ENCODE peak calls at places on chromosomes 7 and 10, in eight cellular contexts. L is spleen, T is ovary, Q is sigmoid colon, A is A549, X is gastrocnemius medialis, G is stomach, S is IMR-90. W is an unnamed sample. For H3K4me1, the result is how much of the 10 kb centered on the place peaks cover.

GRCh38 chr10:60944159-60944909 is at the start of gene RHOBTB1:
- DNase-seq in L (peak), T (peak), Q (peak), A (peak), X (peak), G (peak), S (peak), W (peak)

GRCh38 chr7:90401989-90402388 is 1.3 kb upstream of the CLDN12 start:
- DNase-seq in L (no peak), T (no peak), Q (no peak), A (no peak), X (no peak), G (no peak), S (peak), W (no peak)

GRCh38 chr10:85612378-85612775 is 754.2 kb downstream of the GRID1 start:
- DNase-seq in L (no peak), T (no peak), Q (no peak), A (no peak), X (no peak), G (no peak), S (no peak), W (no peak)

GRCh38 chr7:70975816-70976215 is 156.1 kb upstream of the GALNT17 start:
- DNase-seq in L (no peak), T (no peak), Q (no peak), A (no peak), X (no peak), G (no peak), S (no peak), W (no peak)

GRCh38 chr10:25177754-25178135 is 2.9 kb downstream of the GPR158 start:
- DNase-seq in L (no peak), T (no peak), Q (no peak), A (no peak), X (no peak), G (no peak), S (no peak), W (no peak)

GRCh38 chr10:64658528-64658927 is 1137.3 kb downstream of the REEP3 start:
- DNase-seq in L (no peak), T (no peak), Q (no peak), A (no peak), X (no peak), G (no peak), S (no peak), W (no peak)

GRCh38 chr7:141276031-141276430 is 202.2 kb downstream of the TMEM178B start:
- DNase-seq in L (no peak), T (no peak), Q (no peak), A (no peak), X (no peak), G (no peak), S (no peak), W (peak)

GRCh38 chr10:1057106-1057657 is 997 bp downstream of the WDR37 start:
- DNase-seq in L (no peak), T (no peak), Q (no peak), A (peak), X (no peak), G (no peak), S (no peak), W (no peak)

DNA sequence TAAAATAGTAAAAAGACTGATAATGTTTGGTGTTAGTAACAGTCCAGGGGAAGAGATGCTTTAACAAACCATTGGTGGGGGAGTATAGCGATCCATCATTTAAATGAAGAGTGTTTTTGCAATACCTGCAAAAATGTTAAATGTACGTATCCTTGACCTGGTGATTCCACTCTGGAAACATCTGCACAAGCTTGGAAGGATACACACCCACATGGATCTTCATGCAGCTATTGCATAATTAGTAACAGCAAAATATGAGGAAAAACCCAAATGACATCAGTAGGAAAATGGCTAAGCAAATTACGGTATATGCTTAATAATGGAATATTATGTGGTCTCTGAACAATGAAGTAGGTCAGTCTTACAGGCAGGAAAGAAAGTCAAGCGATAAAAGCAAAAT is 20.5 kb downstream of the WNT2 start:
- DNase-seq in L (no peak), T (no peak), Q (no peak), A (no peak), X (no peak), G (no peak), S (no peak), W (no peak)
- H3K4me1 ChIP-seq in L (under half), T (under half), Q (under half), A (under half), X (under half), G (under half), S (under half), W (under half)

DNA sequence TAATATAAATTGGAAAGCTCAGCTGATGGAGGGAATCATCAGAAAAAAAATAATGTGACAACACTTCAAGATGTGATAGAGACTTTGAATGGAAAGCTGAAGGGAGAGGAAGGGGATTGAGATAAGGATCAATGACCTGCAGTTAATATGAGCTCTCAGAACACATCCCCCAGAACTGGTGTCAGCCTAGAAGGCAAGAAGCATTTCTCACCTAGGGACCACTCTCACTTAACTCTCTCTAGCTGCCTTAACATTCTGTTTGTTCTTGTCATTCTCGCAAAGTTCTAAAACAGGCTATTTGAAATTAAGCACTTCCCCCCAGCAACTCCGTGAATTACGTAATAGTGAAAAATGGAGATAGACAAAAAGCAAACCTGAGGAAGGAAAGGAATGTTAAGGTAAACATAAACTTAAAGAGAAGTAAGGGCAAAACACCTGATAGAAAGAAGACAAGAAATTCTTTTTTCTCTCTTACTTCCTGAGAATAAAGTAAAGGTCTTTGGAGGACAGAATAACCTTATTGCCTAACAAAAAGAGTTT is 1.2 kb upstream of the MPP7 start:
- DNase-seq in L (no peak), T (no peak), Q (no peak), A (no peak), X (no peak), G (no peak), S (no peak), W (no peak)
- H3K4me1 ChIP-seq in L (half or more), T (under half), Q (under half), A (under half), X (under half), G (under half), S (under half), W (under half)

DNA sequence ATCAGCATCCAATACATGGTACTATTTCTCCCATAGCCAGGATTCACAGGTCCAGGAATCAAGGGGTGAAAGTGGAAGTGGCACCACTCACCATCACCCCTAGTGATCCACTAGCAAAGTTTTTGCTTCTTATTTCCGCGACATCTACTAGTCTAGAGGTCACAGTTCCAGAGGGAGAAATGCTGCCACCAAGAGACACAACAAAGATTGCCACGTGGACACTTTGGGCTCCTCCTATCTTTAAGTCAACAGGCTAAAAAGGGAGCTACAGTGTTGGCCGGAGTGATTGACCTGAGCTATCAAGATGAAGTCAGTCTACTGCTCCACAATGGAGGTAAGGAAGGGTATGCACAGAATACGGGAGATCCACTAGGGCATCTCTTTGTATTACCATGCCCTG is 178.2 kb downstream of the AKR1D1 start:
- DNase-seq in L (no peak), T (no peak), Q (no peak), A (no peak), X (no peak), G (no peak), S (no peak), W (no peak)
- H3K4me1 ChIP-seq in L (under half), T (under half), Q (under half), A (under half), X (under half), G (under half), S (under half), W (under half)

GRCh38 chr7:880450-880849 is 4.1 kb downstream of the GET4 start:
- DNase-seq in L (peak), T (no peak), Q (no peak), A (no peak), X (peak), G (no peak), S (no peak), W (no peak)
- H3K4me1 ChIP-seq in L (half or more), T (under half), Q (half or more), A (under half), X (half or more), G (half or more), S (under half), W (under half)

GRCh38 chr7:27386581-27386980 is 144.0 kb downstream of the EVX1 start:
- DNase-seq in L (no peak), T (no peak), Q (no peak), A (no peak), X (no peak), G (no peak), S (no peak), W (no peak)
- H3K4me1 ChIP-seq in L (under half), T (under half), Q (under half), A (under half), X (under half), G (under half), S (under half), W (under half)

DNA sequence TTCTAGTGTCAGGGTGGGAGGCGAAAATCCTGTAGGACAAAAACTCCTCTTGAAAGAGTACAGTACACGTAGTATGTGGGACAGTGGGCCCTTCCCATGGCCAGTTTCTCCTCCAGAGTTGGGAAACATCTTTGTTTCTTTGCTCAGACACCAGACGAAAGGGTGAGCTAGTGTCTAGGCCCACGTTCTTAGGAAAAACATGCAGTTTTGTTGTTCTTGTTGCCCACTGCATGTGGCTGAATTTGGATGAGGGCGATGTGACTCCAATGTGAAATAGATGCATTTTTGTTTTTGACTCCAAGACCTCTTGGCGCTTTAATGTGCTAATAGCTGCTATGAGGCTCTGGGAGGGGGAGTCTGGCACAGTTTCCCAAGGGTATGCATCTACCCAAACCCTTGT is 100.8 kb downstream of the ATXN7L1 start:
- DNase-seq in L (no peak), T (no peak), Q (no peak), A (no peak), X (no peak), G (no peak), S (no peak), W (no peak)
- H3K4me1 ChIP-seq in L (under half), T (under half), Q (under half), A (under half), X (under half), G (under half), S (under half), W (under half)

GRCh38 chr10:71836594-71836970 is 14.5 kb downstream of the PSAP start:
- DNase-seq in L (no peak), T (no peak), Q (no peak), A (no peak), X (no peak), G (no peak), S (no peak), W (no peak)
- H3K4me1 ChIP-seq in L (half or more), T (under half), Q (half or more), A (half or more), X (half or more), G (half or more), S (under half), W (half or more)

GRCh38 chr7:12719141-12719919 is 31.9 kb downstream of the ARL4A start:
- DNase-seq in L (no peak), T (no peak), Q (no peak), A (peak), X (no peak), G (no peak), S (peak), W (no peak)

GRCh38 chr7:12714436-12714737 is 27.0 kb downstream of the ARL4A start:
- DNase-seq in L (no peak), T (no peak), Q (no peak), A (no peak), X (no peak), G (no peak), S (no peak), W (no peak)

GRCh38 chr7:12716134-12716667 is 28.8 kb downstream of the ARL4A start:
- DNase-seq in L (no peak), T (no peak), Q (no peak), A (no peak), X (no peak), G (no peak), S (no peak), W (no peak)

GRCh38 chr7:12715372-12716133 is 28.1 kb downstream of the ARL4A start:
- DNase-seq in L (peak), T (peak), Q (peak), A (peak), X (peak), G (peak), S (peak), W (peak)

DNA sequence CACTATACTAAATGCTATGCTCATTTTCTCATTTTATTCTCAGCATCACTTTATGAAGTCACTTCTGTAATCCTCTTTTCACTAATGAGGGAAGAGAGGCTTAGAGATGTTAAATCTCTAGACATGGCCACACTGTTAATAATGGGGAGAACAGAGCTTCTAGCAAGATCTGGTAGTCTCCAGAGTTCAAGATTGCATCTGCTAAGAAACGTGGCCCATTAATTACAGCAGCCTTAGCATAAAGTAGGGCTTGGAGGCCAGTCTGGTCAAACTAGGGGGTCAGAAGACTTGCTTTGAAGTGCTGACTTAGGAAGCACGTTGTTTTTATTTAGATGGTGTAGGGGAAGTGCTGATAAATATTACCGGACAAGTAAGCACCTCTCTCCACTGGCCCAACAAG is 29.3 kb downstream of the ARL4A start:
- DNase-seq in L (no peak), T (no peak), Q (no peak), A (no peak), X (no peak), G (no peak), S (no peak), W (no peak)
- H3K4me1 ChIP-seq in L (half or more), T (under half), Q (under half), A (half or more), X (half or more), G (under half), S (under half), W (under half)

DNA sequence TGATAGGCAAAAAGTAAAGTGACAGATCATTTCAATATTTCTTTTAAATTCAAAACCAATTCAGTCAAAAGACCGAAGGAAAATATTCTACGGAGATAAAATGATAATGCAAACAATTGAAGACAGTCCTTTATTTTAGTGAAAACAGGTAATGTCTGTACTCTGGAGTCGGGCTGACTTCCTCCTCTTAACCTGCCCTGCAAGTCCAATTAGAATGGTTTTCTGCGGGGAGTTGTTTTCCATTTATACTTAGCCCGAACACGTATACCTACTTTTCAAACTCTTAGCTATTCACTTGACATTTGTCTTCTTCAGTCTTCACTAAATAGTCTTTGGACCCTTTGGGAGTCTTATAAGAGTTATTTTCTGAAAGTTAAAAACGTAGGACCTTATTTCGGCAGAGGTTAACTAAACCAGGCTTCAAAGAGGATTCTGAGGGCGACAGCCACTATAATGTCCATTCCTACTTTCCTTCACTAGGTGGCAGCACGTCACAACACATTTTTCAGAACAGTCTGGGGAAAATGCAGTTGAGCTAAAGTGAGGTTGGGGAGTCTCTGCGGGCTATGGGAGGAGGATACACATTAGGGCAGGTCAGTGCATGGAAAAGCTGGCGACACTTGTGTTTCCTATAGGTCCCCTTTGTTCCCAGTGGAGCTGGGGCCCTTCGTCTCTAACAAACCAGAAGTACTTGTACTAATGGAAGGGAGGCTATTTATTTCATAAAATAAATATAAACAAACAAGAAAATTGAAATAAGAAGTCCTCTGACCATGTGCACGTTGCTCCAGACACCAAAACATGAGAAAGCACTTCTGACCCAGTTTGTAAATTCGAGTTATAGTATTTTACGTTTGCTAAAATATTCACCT is 471.9 kb downstream of the KCNMA1 start:
- DNase-seq in L (no peak), T (peak), Q (peak), A (peak), X (peak), G (peak), S (peak), W (no peak)
- H3K4me1 ChIP-seq in L (under half), T (under half), Q (under half), A (under half), X (under half), G (under half), S (under half), W (under half)

GRCh38 chr10:87848998-87849397 is 14.3 kb downstream of the KLLN start:
- DNase-seq in L (no peak), T (no peak), Q (no peak), A (no peak), X (no peak), G (no peak), S (no peak), W (no peak)

GRCh38 chr10:87850742-87851205 is 12.6 kb downstream of the KLLN start:
- DNase-seq in L (peak), T (peak), Q (peak), A (peak), X (peak), G (peak), S (peak), W (peak)

GRCh38 chr10:87845624-87846377 is 17.5 kb downstream of the KLLN start:
- DNase-seq in L (no peak), T (no peak), Q (no peak), A (peak), X (no peak), G (no peak), S (peak), W (no peak)

GRCh38 chr10:87844837-87845623 is 18.3 kb downstream of the KLLN start:
- DNase-seq in L (no peak), T (no peak), Q (no peak), A (no peak), X (no peak), G (no peak), S (peak), W (no peak)

GRCh38 chr10:87847550-87847949 is 15.8 kb downstream of the KLLN start:
- DNase-seq in L (no peak), T (no peak), Q (no peak), A (no peak), X (no peak), G (no peak), S (peak), W (no peak)
- H3K4me1 ChIP-seq in L (under half), T (under half), Q (under half), A (half or more), X (under half), G (under half), S (under half), W (under half)